ENCODE peak calls at places on chromosomes 16 and 17, in seven cellular contexts. C is heart right ventricle; B is foreskin fibroblast; E is prostate gland; F is CD8-positive, alpha-beta T cell; H is cardiac fibroblast; P is pancreas. V is an unnamed sample.

GRCh38 chr17:51064061-51064735 is 56.5 kb downstream of the SPAG9 start:
- DNase-seq in C (no peak), P (no peak), B (peak; percentile 21), F (no peak), E (no peak), H (no peak), V (no peak)

GRCh38 chr17:76527430-76528111 is 9.9 kb downstream of the CYGB start:
- DNase-seq in B (peak; percentile 49), H (peak; percentile 94), F (peak; percentile 80), P (no peak), E (no peak), C (peak; percentile 73), V (no peak)

GRCh38 chr17:80474933-80475915 is 1.2 kb downstream of the NPTX1 start:
- DNase-seq in C (no peak), H (no peak), B (no peak), F (no peak), P (no peak), E (no peak), V (no peak)

GRCh38 chr17:6374761-6375312 is 60.1 kb downstream of the AIPL1 start:
- DNase-seq in B (peak; percentile 56), C (no peak), E (no peak), F (no peak), P (no peak), H (peak; percentile 3), V (no peak)

GRCh38 chr17:49498037-49498615 is 3.0 kb downstream of the NGFR start:
- DNase-seq in C (no peak), F (no peak), E (no peak), B (no peak), H (no peak), P (no peak), V (no peak)

GRCh38 chr16:15771694-15772093 is 85.1 kb downstream of the MYH11 start:
- DNase-seq in B (no peak), C (no peak), H (no peak), P (no peak), F (no peak), E (no peak), V (no peak)

GRCh38 chr17:81309859-81310839 is 15.0 kb upstream of the SLC38A10 start:
- DNase-seq in B (no peak), C (no peak), P (no peak), H (no peak), E (no peak), F (no peak), V (no peak)

GRCh38 chr17:42536048-42536371 is at the start of gene NAGLU:
- DNase-seq in B (peak; percentile 97), E (peak; percentile 94), F (peak; percentile 87), H (peak; percentile 84), C (peak; percentile 96), P (peak; percentile 98), V (peak; percentile 92)

GRCh38 chr16:75266738-75267630 is 15.6 kb upstream of the BCAR1 start:
- DNase-seq in P (no peak), F (no peak), C (no peak), B (no peak), E (no peak), H (no peak), V (peak; percentile 71)

GRCh38 chr17:64230551-64231408 is 32.3 kb downstream of the TEX2 start:
- DNase-seq in E (no peak), C (no peak), H (peak; percentile 94), F (no peak), P (no peak), B (peak; percentile 91), V (no peak)

GRCh38 chr17:66493283-66494019 is 191.0 kb downstream of the PRKCA start:
- DNase-seq in B (peak; percentile 82), P (no peak), H (peak; percentile 90), E (no peak), C (no peak), F (no peak), V (no peak)

GRCh38 chr16:57403965-57404817 is at the start of gene CCL17:
- DNase-seq in F (no peak), C (no peak), E (no peak), P (no peak), H (no peak), B (no peak), V (peak; percentile 39)

GRCh38 chr16:65071371-65072311 is 50.2 kb downstream of the CDH11 start:
- DNase-seq in B (peak; percentile 76), C (peak; percentile 21), H (peak; percentile 74), F (no peak), E (no peak), P (no peak), V (peak; percentile 62)

GRCh38 chr16:20740007-20740883 is 1.4 kb downstream of the THUMPD1 start:
- DNase-seq in H (peak; percentile 31), E (peak; percentile 40), F (no peak), B (peak; percentile 45), C (no peak), P (no peak), V (no peak)

GRCh38 chr17:9279911-9280310 is 258.6 kb downstream of the NTN1 start:
- DNase-seq in P (no peak), C (no peak), F (no peak), H (no peak), B (no peak), E (no peak), V (no peak)

GRCh38 chr17:54982399-54982798 is 13.8 kb downstream of the STXBP4 start:
- DNase-seq in P (no peak), H (peak; percentile 91), C (no peak), E (no peak), F (no peak), B (peak; percentile 60), V (no peak)

GRCh38 chr16:50311891-50312501 is 45.6 kb downstream of the ADCY7 start:
- DNase-seq in C (no peak), B (no peak), F (peak; percentile 44), H (no peak), E (peak; percentile 3), P (no peak), V (no peak)

GRCh38 chr16:4301177-4301576 is 14.7 kb upstream of the GLIS2 start:
- DNase-seq in B (no peak), C (no peak), E (no peak), H (no peak), F (no peak), P (no peak), V (no peak)

DNA sequence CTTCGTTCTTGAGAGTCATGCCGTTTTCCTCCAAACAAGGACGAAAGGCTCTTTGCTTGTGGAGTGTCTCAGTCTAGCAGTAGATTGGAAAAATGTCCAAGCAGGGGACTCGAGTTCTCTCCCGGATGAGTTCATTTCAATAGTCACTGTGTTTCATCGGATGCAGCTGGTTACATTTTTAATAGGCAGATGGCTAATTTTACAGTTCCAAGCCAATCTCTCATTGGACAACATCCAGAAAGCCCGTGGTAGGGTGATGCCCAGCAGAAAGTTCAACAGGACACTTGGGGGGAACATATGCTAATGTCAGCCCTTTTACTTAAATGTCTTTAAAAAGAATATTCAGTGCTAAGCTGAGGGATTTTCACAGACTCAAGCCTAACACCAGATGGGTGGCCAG is 289.0 kb upstream of the SALL1 start:
- DNase-seq in P (no peak), B (peak; percentile 64), E (no peak), H (no peak), F (no peak), C (no peak), V (no peak)
- TF ChIP-seq CTCF in P (no peak), B (no peak), E (no peak), H (no peak), F (no peak), C (no peak), V (no peak)

GRCh38 chr16:951660-952301 is 19.0 kb downstream of the LMF1 start:
- DNase-seq in B (no peak), H (no peak), E (no peak), P (no peak), F (no peak), C (no peak), V (no peak)
- TF ChIP-seq CTCF in B (no peak), H (no peak), E (no peak), P (no peak), F (no peak), C (no peak), V (no peak)

GRCh38 chr17:83099570-83100181 is 20.3 kb downstream of the METRNL start:
- DNase-seq in H (no peak), P (no peak), C (no peak), B (peak; percentile 45), E (no peak), F (no peak), V (no peak)
- TF ChIP-seq CTCF in H (no peak), P (no peak), C (no peak), B (no peak), E (no peak), F (no peak), V (no peak)

DNA sequence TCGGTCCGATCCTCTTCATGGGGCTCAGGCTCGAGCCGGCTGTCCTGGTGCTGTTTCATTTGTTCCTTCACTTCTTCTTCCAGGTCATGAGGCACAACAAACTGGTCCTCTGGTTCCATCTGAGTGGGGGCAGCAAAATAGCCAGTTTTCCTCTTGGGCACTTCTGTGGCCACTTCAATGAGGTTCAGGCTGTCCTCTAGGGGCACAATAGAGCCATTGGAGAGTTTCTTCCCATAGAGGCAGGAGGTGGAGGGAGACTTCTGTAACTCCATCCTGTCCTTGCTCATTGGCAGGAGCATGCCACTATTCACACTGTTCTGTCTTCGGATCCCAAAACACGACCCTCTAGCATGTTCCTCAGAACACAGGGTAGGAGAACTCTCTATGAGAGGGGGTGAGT is 22.9 kb downstream of the MARVELD3 start:
- DNase-seq in C (no peak), F (no peak), H (peak; percentile 18), P (no peak), E (no peak), B (no peak), V (no peak)
- TF ChIP-seq CTCF in C (peak; percentile 12), F (no peak), H (peak; percentile 46), P (peak; percentile 14), E (no peak), B (peak; percentile 34), V (peak; percentile 24)